ENCODE peak calls at places on chromosomes 6 and 20, in eight cellular contexts. N, E, D, G, C, O, T and L are unnamed samples.

GRCh38 chr6:32785781-32786533 is 22.6 kb upstream of the HLA-DQB2 start:
- DNase-seq in N (peak; percentile 73), E (peak; percentile 13), D (peak; percentile 34), G (peak; percentile 91), C (peak; percentile 25), O (peak; percentile 72), T (peak; percentile 41), L (peak; percentile 59)

GRCh38 chr6:143112084-143112768 is 51.5 kb downstream of the AIG1 start:
- DNase-seq in N (no peak), E (no peak), D (no peak), G (no peak), C (no peak), O (no peak), T (no peak), L (no peak)

GRCh38 chr6:43768983-43769525 is 957 bp upstream of the VEGFA start:
- DNase-seq in N (peak; percentile 13), E (peak; percentile 38), D (peak; percentile 86), G (no peak), C (no peak), O (peak; percentile 4), T (no peak), L (no peak)

GRCh38 chr6:5084787-5085637 is at the start of gene PPP1R3G:
- DNase-seq in N (no peak), E (no peak), D (peak; percentile 73), G (peak; percentile 10), C (no peak), O (peak; percentile 81), T (no peak), L (no peak)

GRCh38 chr6:5636210-5637030 is 370.3 kb downstream of the NRN1 start:
- DNase-seq in N (no peak), E (no peak), D (no peak), G (no peak), C (no peak), O (no peak), T (no peak), L (no peak)

GRCh38 chr20:19808498-19808897 is 50.4 kb downstream of the RIN2 start:
- DNase-seq in N (no peak), E (no peak), D (no peak), G (no peak), C (no peak), O (no peak), T (no peak), L (no peak)

GRCh38 chr6:89585156-89585555 is 53.4 kb downstream of the LYRM2 start:
- DNase-seq in N (no peak), E (no peak), D (peak; percentile 52), G (no peak), C (no peak), O (peak; percentile 67), T (no peak), L (no peak)

GRCh38 chr20:20489623-20490341 is 121.9 kb downstream of the INSM1 start:
- DNase-seq in N (no peak), E (no peak), D (peak; percentile 39), G (peak; percentile 12), C (no peak), O (no peak), T (no peak), L (no peak)

GRCh38 chr6:107634147-107635057 is 144.5 kb downstream of the SOBP start:
- DNase-seq in N (no peak), E (no peak), D (peak; percentile 24), G (no peak), C (no peak), O (no peak), T (no peak), L (no peak)